ENCODE peak calls at places on chromosomes 5 and 9, in ten cellular contexts. U, B, T, Z, F, G, S, I, M and H are unnamed samples.

GRCh38 chr9:84371737-84372136 is 31.2 kb upstream of the SLC28A3 start:
- DNase-seq in U (peak), B (no peak), T (peak), Z (no peak), F (no peak), G (peak), S (no peak), I (no peak), M (no peak), H (peak)

GRCh38 chr5:135977375-135977928 is 22.7 kb upstream of the LECT2 start:
- DNase-seq in U (peak), B (peak), T (peak), Z (peak), F (peak), G (peak), S (peak), I (peak), M (peak), H (no peak)

GRCh38 chr9:7542648-7543165 is 256.9 kb downstream of the DMAC1 start:
- DNase-seq in U (no peak), B (no peak), T (no peak), Z (no peak), F (no peak), G (no peak), S (no peak), I (no peak), M (no peak), H (no peak)

GRCh38 chr5:154403234-154403633 is 42.6 kb upstream of the SAP30L start:
- DNase-seq in U (no peak), B (no peak), T (no peak), Z (no peak), F (no peak), G (no peak), S (no peak), I (no peak), M (no peak), H (no peak)

GRCh38 chr5:2686725-2687124 is 64.8 kb downstream of the IRX2 start:
- DNase-seq in U (no peak), B (no peak), T (no peak), Z (no peak), F (no peak), G (no peak), S (no peak), I (no peak), M (no peak), H (peak)

GRCh38 chr5:61245486-61245885 is 83.2 kb upstream of the SMIM15 start:
- DNase-seq in U (peak), B (no peak), T (peak), Z (no peak), F (no peak), G (peak), S (peak), I (no peak), M (no peak), H (peak)

GRCh38 chr5:179596421-179596820 is 27.1 kb downstream of the HNRNPH1 start:
- DNase-seq in U (no peak), B (no peak), T (no peak), Z (no peak), F (no peak), G (no peak), S (no peak), I (no peak), M (no peak), H (no peak)

GRCh38 chr5:177371705-177372533 is 12.3 kb upstream of the SLC34A1 start:
- DNase-seq in U (no peak), B (no peak), T (no peak), Z (no peak), F (peak), G (no peak), S (no peak), I (no peak), M (no peak), H (peak)

GRCh38 chr9:87063883-87064282 is 116.6 kb upstream of the GAS1 start:
- DNase-seq in U (peak), B (no peak), T (peak), Z (no peak), F (no peak), G (peak), S (no peak), I (no peak), M (no peak), H (peak)

GRCh38 chr9:101836021-101836420 is 97.6 kb upstream of the GRIN3A start:
- DNase-seq in U (no peak), B (no peak), T (no peak), Z (no peak), F (no peak), G (no peak), S (no peak), I (no peak), M (no peak), H (no peak)

GRCh38 chr5:159902444-159903121 is 13.7 kb upstream of the ADRA1B start:
- DNase-seq in U (no peak), B (no peak), T (peak), Z (no peak), F (no peak), G (peak), S (no peak), I (no peak), M (no peak), H (peak)

GRCh38 chr5:179438041-179438441 is 92.8 kb upstream of the ADAMTS2 start:
- DNase-seq in U (no peak), B (peak), T (no peak), Z (no peak), F (no peak), G (peak), S (no peak), I (no peak), M (no peak), H (no peak)

GRCh38 chr9:69236188-69236587 is 62.1 kb downstream of the TJP2 start:
- DNase-seq in U (no peak), B (no peak), T (no peak), Z (no peak), F (no peak), G (no peak), S (no peak), I (no peak), M (no peak), H (no peak)

GRCh38 chr5:170419666-170420065 is 30.5 kb upstream of the KCNMB1 start:
- DNase-seq in U (no peak), B (no peak), T (no peak), Z (no peak), F (no peak), G (no peak), S (no peak), I (no peak), M (no peak), H (no peak)

GRCh38 chr9:94144394-94144793 is 60.1 kb downstream of the PTPDC1 start:
- DNase-seq in U (no peak), B (no peak), T (peak), Z (no peak), F (no peak), G (peak), S (no peak), I (no peak), M (no peak), H (peak)

DNA sequence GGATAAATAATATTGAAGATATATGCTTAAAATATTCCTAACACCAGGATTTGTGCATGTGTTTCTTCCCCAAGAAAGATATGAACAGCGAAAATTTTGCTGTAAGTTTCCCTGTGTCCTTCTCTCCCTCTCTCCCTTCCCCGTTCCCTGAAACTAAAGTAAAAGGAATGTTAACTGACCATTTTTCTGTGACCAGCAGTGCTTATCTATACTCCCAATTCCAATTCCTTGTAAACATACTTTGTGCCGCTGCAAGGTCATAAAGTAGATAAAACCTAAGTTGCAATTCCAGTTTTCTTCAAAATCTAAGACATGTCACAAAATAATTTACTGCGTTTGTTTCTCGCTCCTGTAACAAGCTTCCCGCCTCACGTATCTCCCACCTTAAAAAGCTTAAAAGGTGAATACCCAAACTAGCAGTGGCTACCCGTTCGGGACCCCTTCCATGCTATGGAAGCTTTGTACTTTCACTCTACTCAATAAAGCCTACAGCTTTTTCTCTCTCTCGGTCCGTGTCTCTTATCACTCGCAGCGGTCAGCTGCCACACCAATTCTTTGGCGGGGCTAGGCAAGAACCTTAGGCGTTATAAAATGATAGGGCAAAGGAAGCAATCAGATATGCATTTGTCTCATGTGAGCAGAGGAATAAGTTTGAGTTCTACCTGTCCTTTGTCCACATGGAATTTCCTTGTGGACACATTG is 1798.0 kb downstream of the EFNA5 start:
- DNase-seq in U (no peak), B (no peak), T (no peak), Z (no peak), F (no peak), G (peak), S (no peak), I (no peak), M (no peak), H (no peak)
- TF ChIP-seq CTCF in U (no peak), B (no peak), T (no peak), Z (no peak), F (no peak), G (no peak), S (no peak), I (no peak), M (no peak), H (no peak)

DNA sequence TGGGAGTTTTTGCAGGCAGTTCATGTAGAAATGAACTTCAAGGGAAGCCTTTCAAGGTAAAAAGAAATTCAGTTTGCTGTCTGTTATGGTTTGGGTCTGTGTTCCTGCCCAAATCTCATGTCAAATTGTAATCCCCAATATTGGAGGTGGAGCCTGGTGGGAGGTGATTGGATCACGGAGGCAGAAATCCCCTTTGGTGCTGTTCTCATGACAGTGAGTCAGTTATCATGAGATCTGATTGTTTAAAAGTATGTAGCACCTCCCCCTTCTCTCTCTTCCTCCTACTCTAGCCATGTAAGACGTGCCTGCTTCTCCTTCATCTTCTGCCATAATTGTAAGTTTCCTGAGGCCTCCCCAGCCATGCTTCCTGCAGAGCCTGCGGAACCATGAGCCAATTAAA is 341.4 kb downstream of the ARHGEF28 start:
- DNase-seq in U (no peak), B (no peak), T (peak), Z (no peak), F (no peak), G (no peak), S (no peak), I (no peak), M (no peak), H (no peak)
- TF ChIP-seq CTCF in U (no peak), B (no peak), T (no peak), Z (no peak), F (no peak), G (no peak), S (no peak), I (no peak), M (no peak), H (no peak)

GRCh38 chr5:150656191-150657132 is 4.6 kb upstream of the MYOZ3 start:
- DNase-seq in U (peak), B (peak), T (peak), Z (peak), F (peak), G (peak), S (peak), I (peak), M (peak), H (peak)
- TF ChIP-seq CTCF in U (peak), B (peak), T (peak), Z (peak), F (peak), G (peak), S (peak), I (peak), M (peak), H (peak)

GRCh38 chr9:112112941-112113399 is 62.1 kb downstream of the SUSD1 start:
- DNase-seq in U (peak), B (peak), T (peak), Z (peak), F (peak), G (peak), S (no peak), I (no peak), M (no peak), H (peak)
- TF ChIP-seq CTCF in U (peak), B (peak), T (peak), Z (peak), F (peak), G (peak), S (peak), I (peak), M (peak), H (peak)

DNA sequence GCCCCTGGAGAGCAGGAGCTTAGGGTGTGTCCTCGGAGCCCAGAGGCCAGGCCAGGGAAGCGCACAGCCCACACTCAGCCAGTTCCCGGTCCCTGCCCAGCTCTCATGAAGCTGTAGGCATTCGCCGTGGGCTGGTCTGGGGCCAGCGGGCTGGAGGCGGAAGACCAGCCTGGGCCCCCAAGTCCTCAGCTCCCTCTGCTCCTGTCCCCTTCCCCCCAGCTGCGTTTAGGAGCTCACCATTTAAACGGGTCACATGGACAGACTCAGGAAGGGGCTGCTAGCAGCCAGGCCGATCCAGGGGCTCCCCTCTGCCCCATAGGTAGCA is 17.4 kb downstream of the DNLZ start:
- DNase-seq in U (no peak), B (no peak), T (no peak), Z (no peak), F (no peak), G (no peak), S (no peak), I (no peak), M (no peak), H (no peak)
- TF ChIP-seq CTCF in U (no peak), B (no peak), T (no peak), Z (no peak), F (no peak), G (no peak), S (no peak), I (no peak), M (no peak), H (no peak)

GRCh38 chr5:141389153-141390042 is 1.9 kb downstream of the PCDHGB4 start:
- DNase-seq in U (no peak), B (no peak), T (no peak), Z (no peak), F (no peak), G (no peak), S (no peak), I (no peak), M (no peak), H (no peak)
- TF ChIP-seq CTCF in U (no peak), B (no peak), T (no peak), Z (no peak), F (no peak), G (no peak), S (no peak), I (no peak), M (no peak), H (no peak)